ENCODE peak calls at places on chromosomes 3 and 15, in five cellular contexts. V, L, D, U and I are unnamed samples. For H3K9me3, the result is how much of the 10 kb centered on the place peaks cover.

GRCh38 chr3:181086011-181086410 is 96.5 kb upstream of the DNAJC19 start:
- DNase-seq in L (no peak), D (no peak), U (no peak), V (no peak), I (no peak)

GRCh38 chr3:127461286-127461685 is 129.2 kb downstream of the TPRA1 start:
- DNase-seq in V (no peak), L (no peak), U (no peak), D (no peak), I (no peak)

GRCh38 chr3:160676547-160677303 is at the start of gene ARL14:
- DNase-seq in V (no peak), D (peak), L (peak), U (no peak), I (no peak)

GRCh38 chr15:88467935-88468528 is 524 bp downstream of the MRPS11 start:
- DNase-seq in V (no peak), D (no peak), U (no peak), L (no peak), I (no peak)

GRCh38 chr3:172404237-172404962 is 43.9 kb downstream of the GHSR start:
- DNase-seq in U (no peak), D (no peak), L (no peak), V (no peak), I (no peak)

GRCh38 chr3:32018723-32019564 is 37.4 kb downstream of the ZNF860 start:
- DNase-seq in D (peak), U (peak), L (peak), V (no peak), I (peak)

GRCh38 chr3:153087595-153088566 is 74.1 kb upstream of the RAP2B start:
- DNase-seq in V (no peak), D (peak), U (no peak), L (no peak), I (no peak)

GRCh38 chr15:69059170-69059943 is 44.9 kb downstream of the NOX5 start:
- DNase-seq in D (peak), L (peak), U (peak), V (peak), I (peak)

GRCh38 chr3:47860206-47860605 is 57.3 kb downstream of the DHX30 start:
- DNase-seq in L (no peak), V (no peak), D (no peak), U (no peak), I (no peak)

GRCh38 chr15:74788716-74789151 is 6.9 kb downstream of the CSK start:
- DNase-seq in V (peak), D (no peak), L (no peak), U (peak), I (peak)

GRCh38 chr15:65916664-65917406 is 47.5 kb downstream of the RAB11A start:
- DNase-seq in V (no peak), U (peak), D (peak), L (peak), I (no peak)

GRCh38 chr3:57696861-57697321 is 4.0 kb upstream of the DENND6A start:
- DNase-seq in L (no peak), U (no peak), D (peak), V (no peak), I (no peak)

GRCh38 chr15:41501191-41501917 is 7.7 kb downstream of the ITPKA start:
- DNase-seq in L (no peak), D (no peak), V (no peak), U (no peak), I (no peak)

GRCh38 chr3:136078421-136079364 is 113.2 kb downstream of the PPP2R3A start:
- DNase-seq in D (peak), U (peak), L (peak), V (no peak), I (peak)

GRCh38 chr3:64892664-64893309 is 205.0 kb upstream of the ADAMTS9 start:
- DNase-seq in V (no peak), U (no peak), L (no peak), D (no peak), I (no peak)

GRCh38 chr15:93072440-93073394 is 16.3 kb downstream of the RGMA start:
- DNase-seq in V (no peak), D (peak), L (peak), U (no peak), I (no peak)

GRCh38 chr3:184785856-184786255 is 26.1 kb upstream of the VPS8 start:
- DNase-seq in V (no peak), L (no peak), D (no peak), U (no peak), I (no peak)

GRCh38 chr15:68385671-68386586 is 46.0 kb downstream of the ITGA11 start:
- DNase-seq in V (peak), U (no peak), D (no peak), L (no peak), I (no peak)

GRCh38 chr15:62977952-62978811 is 64.4 kb upstream of the TPM1 start:
- DNase-seq in L (no peak), D (no peak), U (no peak), V (no peak), I (no peak)

GRCh38 chr3:182937293-182938051 is 42.9 kb downstream of the DCUN1D1 start:
- DNase-seq in L (no peak), U (no peak), D (no peak), V (no peak), I (no peak)

GRCh38 chr15:59456114-59456513 is 18.1 kb downstream of the FAM81A start:
- DNase-seq in D (peak), V (no peak), L (no peak), U (no peak), I (no peak)

GRCh38 chr15:71088155-71088554 is 27.1 kb upstream of the THSD4 start:
- DNase-seq in D (no peak), L (no peak), U (no peak), V (no peak), I (no peak)

GRCh38 chr3:172397716-172398405 is 50.4 kb downstream of the GHSR start:
- DNase-seq in L (peak), D (peak), U (no peak), V (no peak), I (no peak)

GRCh38 chr3:105618561-105618960 is 250.3 kb downstream of the CBLB start:
- DNase-seq in L (no peak), U (no peak), D (no peak), V (no peak), I (no peak)

GRCh38 chr3:36489679-36490420 is 109.5 kb downstream of the STAC start:
- DNase-seq in L (no peak), U (no peak), V (no peak), D (no peak), I (no peak)

GRCh38 chr15:67510597-67511225 is 10.2 kb upstream of the C15orf61 start:
- DNase-seq in D (no peak), V (no peak), L (no peak), U (no peak), I (no peak)

GRCh38 chr15:28191832-28192231 is 92.7 kb upstream of the OCA2 start:
- DNase-seq in D (no peak), U (no peak), L (no peak), V (no peak), I (no peak)

GRCh38 chr3:66464512-66464894 is 36.3 kb downstream of the LRIG1 start:
- DNase-seq in L (no peak), V (no peak), D (no peak), U (no peak), I (no peak)

GRCh38 chr3:13072239-13073041 is 789 bp downstream of the IQSEC1 start:
- DNase-seq in D (no peak), L (no peak), V (no peak), U (no peak), I (no peak)

GRCh38 chr3:163056874-163057497 is 1560.4 kb downstream of the OTOL1 start:
- DNase-seq in U (no peak), L (peak), D (peak), V (no peak), I (no peak)

GRCh38 chr3:50118237-50118636 is 29.5 kb downstream of the RBM5 start:
- DNase-seq in U (no peak), V (no peak), D (no peak), L (no peak), I (no peak)

GRCh38 chr3:188407158-188407880 is 253.4 kb downstream of the LPP start:
- DNase-seq in V (no peak), D (no peak), U (no peak), L (no peak), I (no peak)

GRCh38 chr3:65961733-65962132 is 77.0 kb downstream of the MAGI1 start:
- DNase-seq in V (no peak), L (no peak), D (no peak), U (no peak), I (no peak)

GRCh38 chr3:24494616-24495333 is at the start of gene THRB:
- DNase-seq in U (no peak), V (no peak), D (peak), L (peak), I (no peak)

GRCh38 chr15:96124436-96124835 is 206.1 kb upstream of the NR2F2 start:
- DNase-seq in U (no peak), L (no peak), V (no peak), D (no peak), I (no peak)

GRCh38 chr3:17175187-17175839 is 290.6 kb downstream of the PLCL2 start:
- DNase-seq in D (peak), V (no peak), L (no peak), U (no peak), I (no peak)

GRCh38 chr15:38464675-38465074 is 10.7 kb downstream of the FAM98B start:
- DNase-seq in V (no peak), L (no peak), U (no peak), D (no peak), I (no peak)

GRCh38 chr15:91890614-91891013 is 37.1 kb downstream of the SLCO3A1 start:
- DNase-seq in U (no peak), D (peak), V (no peak), L (peak), I (no peak)

GRCh38 chr15:58477228-58477627 is 45.4 kb downstream of the LIPC start:
- DNase-seq in V (no peak), U (no peak), L (no peak), D (no peak), I (peak)

GRCh38 chr3:8705575-8705974 is 28.0 kb upstream of the CAV3 start:
- DNase-seq in V (no peak), U (no peak), L (no peak), D (no peak), I (no peak)

DNA sequence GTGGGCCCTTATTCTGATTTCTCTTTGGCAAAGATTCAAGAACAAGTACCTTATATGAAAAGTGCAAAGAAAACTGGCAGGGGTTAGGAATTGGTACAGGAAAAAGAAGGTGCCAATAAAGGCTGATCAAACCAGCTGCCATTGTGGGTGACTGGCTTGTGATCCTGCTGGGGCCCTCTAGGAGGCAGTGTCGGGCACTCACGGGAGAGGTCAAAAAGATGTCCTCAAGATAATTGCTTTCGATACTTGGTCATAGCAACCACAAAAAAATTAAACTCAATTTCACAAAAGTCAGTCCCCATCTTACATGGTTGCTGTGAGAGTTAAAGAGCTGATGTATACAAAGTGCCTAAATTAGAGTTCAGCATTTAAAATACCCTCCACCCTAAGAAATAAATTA is 31.0 kb upstream of the CAV3 start:
- DNase-seq in U (no peak), V (no peak), D (peak), L (no peak), I (no peak)
- H3K9me3 ChIP-seq in U (under half), V (under half), D (under half), L (under half), I (under half)

GRCh38 chr3:44721231-44722102 is 8.0 kb upstream of the ZNF501 start:
- DNase-seq in L (no peak), V (no peak), D (no peak), U (no peak), I (no peak)
- H3K9me3 ChIP-seq in L (half or more), V (half or more), D (half or more), U (under half), I (half or more)

GRCh38 chr3:110598847-110599490 is 472.6 kb upstream of the NECTIN3 start:
- DNase-seq in U (no peak), V (no peak), L (no peak), D (peak), I (no peak)
- H3K9me3 ChIP-seq in U (under half), V (under half), L (under half), D (under half), I (under half)

DNA sequence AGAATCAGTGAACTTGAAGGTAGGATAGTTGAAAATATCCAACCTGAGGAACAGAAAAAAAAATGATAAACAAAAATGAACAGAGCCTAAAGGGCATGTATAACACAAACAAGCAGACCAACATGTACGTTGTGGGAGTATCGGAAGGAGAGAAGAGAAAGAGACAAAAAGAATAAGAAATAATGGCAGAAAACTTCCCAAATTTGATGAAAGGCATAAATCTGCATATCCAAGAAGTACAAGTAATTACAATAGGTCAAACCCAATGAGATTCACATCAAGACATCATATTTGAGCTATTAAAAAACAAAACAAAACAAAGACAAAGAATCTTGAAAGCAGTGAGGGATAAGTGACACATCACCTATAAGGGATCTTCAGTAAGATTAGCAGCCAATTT is 38.1 kb upstream of the ATP13A5 start:
- DNase-seq in V (no peak), D (no peak), U (no peak), L (no peak), I (no peak)
- H3K9me3 ChIP-seq in V (under half), D (under half), U (under half), L (under half), I (under half)

GRCh38 chr15:86444527-86444926 is 364.9 kb downstream of the AGBL1 start:
- DNase-seq in L (no peak), D (no peak), V (no peak), U (no peak), I (no peak)

DNA sequence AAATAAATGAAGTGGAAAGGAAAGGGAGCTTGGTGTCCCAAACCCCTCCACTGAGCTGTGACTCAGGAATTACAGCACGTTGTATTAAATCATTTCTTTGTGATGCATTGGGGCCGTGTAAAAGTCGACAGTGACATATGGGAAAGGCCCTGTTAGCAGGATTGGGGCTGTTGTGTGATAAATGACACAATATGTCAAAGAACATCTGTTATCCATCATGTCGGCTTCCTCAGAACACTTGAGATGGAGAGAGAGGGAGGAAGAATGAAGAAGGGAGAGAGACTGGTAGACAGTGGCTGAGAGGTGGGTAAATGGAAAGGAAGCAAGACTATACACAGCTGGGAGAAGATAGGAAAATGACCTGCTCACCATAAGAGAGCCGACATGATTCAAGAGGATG is 366.1 kb downstream of the AGBL1 start:
- DNase-seq in U (no peak), D (no peak), L (no peak), V (no peak), I (no peak)
- H3K9me3 ChIP-seq in U (under half), D (under half), L (under half), V (under half), I (under half)

DNA sequence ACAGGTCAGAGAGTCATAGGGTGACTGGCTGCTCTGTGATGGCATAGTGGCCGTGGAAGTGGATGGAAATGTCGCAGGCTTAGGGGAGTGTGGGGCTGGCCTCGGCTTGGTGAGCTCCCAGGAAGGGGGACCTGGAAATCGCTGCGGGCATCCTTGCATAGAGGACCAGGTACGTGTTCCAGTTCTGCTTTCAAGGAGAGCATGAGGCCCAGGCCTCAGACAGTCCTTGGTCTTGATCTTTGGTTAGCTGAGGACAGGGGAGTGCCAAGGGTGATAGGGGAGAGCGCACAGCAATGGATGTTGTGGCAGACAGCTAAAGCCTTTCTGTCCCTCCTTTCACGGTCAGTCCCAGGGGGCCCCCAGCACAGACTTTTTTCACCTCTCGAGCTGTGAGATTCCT is 110.5 kb downstream of the SNRPN start:
- DNase-seq in V (no peak), D (no peak), U (no peak), L (no peak), I (no peak)
- H3K9me3 ChIP-seq in V (half or more), D (half or more), U (under half), L (half or more), I (half or more)

GRCh38 chr3:204102-204501 is 7.5 kb downstream of the CHL1 start:
- DNase-seq in L (no peak), V (no peak), U (no peak), D (no peak), I (no peak)
- H3K9me3 ChIP-seq in L (under half), V (under half), U (under half), D (under half), I (under half)

GRCh38 chr15:98835889-98836288 is 171.7 kb downstream of the PGPEP1L start:
- DNase-seq in V (no peak), U (no peak), D (no peak), L (no peak), I (no peak)
- H3K9me3 ChIP-seq in V (under half), U (under half), D (under half), L (under half), I (under half)

GRCh38 chr15:25184356-25185155 is 229.8 kb downstream of the SNRPN start:
- DNase-seq in D (no peak), V (no peak), U (no peak), L (no peak), I (no peak)

GRCh38 chr15:25182098-25182478 is 227.3 kb downstream of the SNRPN start:
- DNase-seq in L (no peak), V (no peak), D (no peak), U (no peak), I (no peak)

GRCh38 chr15:25182736-25183445 is 228.1 kb downstream of the SNRPN start:
- DNase-seq in U (no peak), D (no peak), V (peak), L (no peak), I (no peak)

GRCh38 chr15:25185156-25185710 is 230.4 kb downstream of the SNRPN start:
- DNase-seq in D (no peak), U (no peak), V (no peak), L (no peak), I (no peak)

GRCh38 chr15:25183581-25184330 is 229.0 kb downstream of the SNRPN start:
- DNase-seq in V (no peak), U (no peak), L (no peak), D (no peak), I (no peak)
- H3K9me3 ChIP-seq in V (under half), U (under half), L (under half), D (under half), I (under half)

GRCh38 chr3:196754215-196754937 is 14.7 kb downstream of the PAK2 start:
- DNase-seq in V (no peak), D (no peak), L (no peak), U (no peak), I (no peak)
- H3K9me3 ChIP-seq in V (under half), D (under half), L (under half), U (under half), I (under half)